ENCODE peak calls at places on chromosome 6, in five cellular contexts. One of them, this sample, is unnamed.

GRCh38 chr6:106513813-106514212 is 115.5 kb downstream of the RTN4IP1 start:
- DNase-seq in lower leg skin: no peak
- DNase-seq in pancreas: no peak
- DNase-seq in brain microvascular endothelial cell: no peak
- DNase-seq in nephron progenitor cell: no peak
- DNase-seq in this sample: no peak

GRCh38 chr6:161117329-161117707 is 125.7 kb downstream of the MAP3K4 start:
- DNase-seq in lower leg skin: no peak
- DNase-seq in pancreas: no peak
- DNase-seq in brain microvascular endothelial cell: no peak
- DNase-seq in nephron progenitor cell: no peak
- DNase-seq in this sample: no peak

GRCh38 chr6:170175644-170176620 is 114.9 kb downstream of the DLL1 start:
- DNase-seq in lower leg skin: no peak
- DNase-seq in pancreas: no peak
- DNase-seq in brain microvascular endothelial cell: no peak
- DNase-seq in nephron progenitor cell: no peak
- DNase-seq in this sample: peak

GRCh38 chr6:17226269-17226668 is 54.9 kb upstream of the RBM24 start:
- DNase-seq in lower leg skin: no peak
- DNase-seq in pancreas: no peak
- DNase-seq in brain microvascular endothelial cell: no peak
- DNase-seq in nephron progenitor cell: no peak
- DNase-seq in this sample: no peak

GRCh38 chr6:17045581-17046322 is 56.1 kb upstream of the STMND1 start:
- DNase-seq in lower leg skin: no peak
- DNase-seq in pancreas: no peak
- DNase-seq in brain microvascular endothelial cell: peak
- DNase-seq in nephron progenitor cell: no peak
- DNase-seq in this sample: no peak

GRCh38 chr6:82131441-82131840 is 116.1 kb downstream of the IBTK start:
- DNase-seq in lower leg skin: no peak
- DNase-seq in pancreas: no peak
- DNase-seq in brain microvascular endothelial cell: no peak
- DNase-seq in nephron progenitor cell: no peak
- DNase-seq in this sample: no peak

GRCh38 chr6:142802124-142802523 is 142.9 kb downstream of the HIVEP2 start:
- DNase-seq in lower leg skin: no peak
- DNase-seq in pancreas: no peak
- DNase-seq in brain microvascular endothelial cell: peak
- DNase-seq in nephron progenitor cell: no peak
- DNase-seq in this sample: peak

GRCh38 chr6:17450825-17451224 is 57.4 kb downstream of the CAP2 start:
- DNase-seq in lower leg skin: no peak
- DNase-seq in pancreas: no peak
- DNase-seq in brain microvascular endothelial cell: no peak
- DNase-seq in nephron progenitor cell: no peak
- DNase-seq in this sample: no peak

GRCh38 chr6:67683960-67684359 is 951.1 kb upstream of the ADGRB3 start:
- DNase-seq in lower leg skin: no peak
- DNase-seq in pancreas: no peak
- DNase-seq in brain microvascular endothelial cell: peak
- DNase-seq in nephron progenitor cell: no peak
- DNase-seq in this sample: no peak

GRCh38 chr6:119323926-119324325 is 25.6 kb downstream of the MAN1A1 start:
- DNase-seq in lower leg skin: no peak
- DNase-seq in pancreas: no peak
- DNase-seq in brain microvascular endothelial cell: no peak
- DNase-seq in nephron progenitor cell: no peak
- DNase-seq in this sample: no peak

GRCh38 chr6:25329156-25329555 is 50.0 kb downstream of the CARMIL1 start:
- DNase-seq in lower leg skin: no peak
- DNase-seq in pancreas: no peak
- DNase-seq in brain microvascular endothelial cell: no peak
- DNase-seq in nephron progenitor cell: no peak
- DNase-seq in this sample: no peak

GRCh38 chr6:32885698-32886286 is 31.8 kb downstream of the PSMB9 start:
- DNase-seq in lower leg skin: no peak
- DNase-seq in pancreas: no peak
- DNase-seq in brain microvascular endothelial cell: no peak
- DNase-seq in nephron progenitor cell: no peak
- DNase-seq in this sample: peak

GRCh38 chr6:4853782-4854511 is 77.7 kb downstream of the CDYL start:
- DNase-seq in lower leg skin: no peak
- DNase-seq in pancreas: no peak
- DNase-seq in brain microvascular endothelial cell: peak
- DNase-seq in nephron progenitor cell: no peak
- DNase-seq in this sample: no peak

GRCh38 chr6:159595173-159595572 is 97.9 kb downstream of the SOD2 start:
- DNase-seq in lower leg skin: no peak
- DNase-seq in pancreas: no peak
- DNase-seq in brain microvascular endothelial cell: peak
- DNase-seq in nephron progenitor cell: no peak
- DNase-seq in this sample: no peak

GRCh38 chr6:47836046-47836445 is 54.2 kb downstream of the OPN5 start:
- DNase-seq in lower leg skin: no peak
- DNase-seq in pancreas: no peak
- DNase-seq in brain microvascular endothelial cell: no peak
- DNase-seq in nephron progenitor cell: no peak
- DNase-seq in this sample: no peak

GRCh38 chr6:31401403-31401802 is 2.0 kb upstream of the MICA start:
- DNase-seq in lower leg skin: peak
- DNase-seq in pancreas: peak
- DNase-seq in brain microvascular endothelial cell: peak
- DNase-seq in nephron progenitor cell: no peak
- DNase-seq in this sample: no peak

GRCh38 chr6:23980965-23981364 is 145.1 kb upstream of the NRSN1 start:
- DNase-seq in lower leg skin: no peak
- DNase-seq in pancreas: no peak
- DNase-seq in brain microvascular endothelial cell: no peak
- DNase-seq in nephron progenitor cell: no peak
- DNase-seq in this sample: no peak

GRCh38 chr6:53593001-53593488 is 48.1 kb upstream of the GCLC start:
- DNase-seq in lower leg skin: no peak
- DNase-seq in pancreas: no peak
- DNase-seq in brain microvascular endothelial cell: peak
- DNase-seq in nephron progenitor cell: no peak
- DNase-seq in this sample: no peak

GRCh38 chr6:143157146-143157545 is 96.5 kb downstream of the AIG1 start:
- DNase-seq in lower leg skin: no peak
- DNase-seq in pancreas: no peak
- DNase-seq in brain microvascular endothelial cell: no peak
- DNase-seq in nephron progenitor cell: no peak
- DNase-seq in this sample: no peak

GRCh38 chr6:6801002-6801329 is 212.4 kb downstream of the LY86 start:
- DNase-seq in lower leg skin: no peak
- DNase-seq in pancreas: no peak
- DNase-seq in brain microvascular endothelial cell: no peak
- DNase-seq in nephron progenitor cell: no peak
- DNase-seq in this sample: no peak